ENCODE peak calls at places on chromosomes 1 and 21, in nine cellular contexts. X is cardiac muscle cell, V is heart right ventricle, F is lower lobe of right lung, O is MM.1S, U is psoas muscle, Z is mesendoderm, S is mesenchymal stem cell, D is right lobe of liver. J is an unnamed sample. For H3K4me1, the result is how much of the 10 kb centered on the place peaks cover.

GRCh38 chr1:161999318-162000052 is 24.2 kb downstream of the OLFML2B start:
- DNase-seq in X (no peak), V (no peak), F (no peak), O (no peak), U (no peak), Z (no peak), S (no peak), D (no peak), J (no peak)

GRCh38 chr1:151838491-151839412 is 868 bp downstream of the C2CD4D start:
- DNase-seq in X (peak), V (no peak), F (no peak), O (no peak), U (no peak), Z (peak), S (no peak), D (no peak), J (no peak)

GRCh38 chr1:39047374-39048229 is 21.5 kb downstream of the NDUFS5 start:
- DNase-seq in X (peak), V (no peak), F (peak), O (no peak), U (peak), Z (peak), S (peak), D (no peak), J (peak)

GRCh38 chr1:100463809-100464424 is 74.0 kb upstream of the GPR88 start:
- DNase-seq in X (peak), V (peak), F (peak), O (peak), U (peak), Z (peak), S (peak), D (peak), J (peak)

GRCh38 chr1:197463142-197463541 is 195.1 kb downstream of the CRB1 start:
- DNase-seq in X (no peak), V (no peak), F (no peak), O (peak), U (no peak), Z (no peak), S (no peak), D (no peak), J (no peak)

GRCh38 chr1:3732747-3733602 is 19.3 kb upstream of the CCDC27 start:
- DNase-seq in X (no peak), V (no peak), F (no peak), O (no peak), U (no peak), Z (peak), S (no peak), D (no peak), J (no peak)

GRCh38 chr1:81802601-81803422 is 2.1 kb downstream of the ADGRL2 start:
- DNase-seq in X (peak), V (peak), F (peak), O (peak), U (peak), Z (peak), S (peak), D (peak), J (no peak)

GRCh38 chr1:168476588-168477379 is 67.0 kb downstream of the XCL2 start:
- DNase-seq in X (no peak), V (no peak), F (no peak), O (no peak), U (no peak), Z (peak), S (no peak), D (no peak), J (no peak)

GRCh38 chr1:101841824-101842223 is 154.9 kb downstream of the OLFM3 start:
- DNase-seq in X (no peak), V (no peak), F (no peak), O (no peak), U (no peak), Z (no peak), S (no peak), D (no peak), J (no peak)

GRCh38 chr1:159989581-159989980 is 35.5 kb upstream of the SLAMF9 start:
- DNase-seq in X (no peak), V (no peak), F (no peak), O (no peak), U (no peak), Z (no peak), S (no peak), D (no peak), J (no peak)

GRCh38 chr1:88163187-88163586 is 520.9 kb upstream of the PKN2 start:
- DNase-seq in X (no peak), V (no peak), F (no peak), O (no peak), U (no peak), Z (no peak), S (no peak), D (no peak), J (no peak)

GRCh38 chr1:85374160-85374559 is 90.8 kb downstream of the DDAH1 start:
- DNase-seq in X (no peak), V (no peak), F (no peak), O (no peak), U (no peak), Z (no peak), S (peak), D (no peak), J (no peak)

GRCh38 chr1:116411784-116412479 is 38.9 kb downstream of the ATP1A1 start:
- DNase-seq in X (no peak), V (no peak), F (no peak), O (no peak), U (no peak), Z (peak), S (peak), D (no peak), J (no peak)

GRCh38 chr1:154313066-154313356 is 7.9 kb upstream of the AQP10 start:
- DNase-seq in X (no peak), V (no peak), F (no peak), O (no peak), U (no peak), Z (no peak), S (no peak), D (no peak), J (no peak)

GRCh38 chr1:242240061-242240460 is 241.2 kb upstream of the MAP1LC3C start:
- DNase-seq in X (peak), V (no peak), F (no peak), O (no peak), U (no peak), Z (no peak), S (no peak), D (no peak), J (no peak)

GRCh38 chr1:116474921-116475849 is 95.6 kb downstream of the CD58 start:
- DNase-seq in X (no peak), V (peak), F (no peak), O (no peak), U (peak), Z (no peak), S (no peak), D (peak), J (no peak)

GRCh38 chr21:42174173-42174572 is 44.8 kb upstream of the ABCG1 start:
- DNase-seq in X (no peak), V (no peak), F (no peak), O (peak), U (no peak), Z (peak), S (no peak), D (no peak), J (no peak)

GRCh38 chr1:84851839-84852238 is 41.2 kb downstream of the LPAR3 start:
- DNase-seq in X (no peak), V (no peak), F (no peak), O (no peak), U (no peak), Z (no peak), S (peak), D (no peak), J (no peak)

GRCh38 chr1:154342836-154343472 is 17.6 kb downstream of the ATP8B2 start:
- DNase-seq in X (no peak), V (peak), F (peak), O (peak), U (peak), Z (no peak), S (no peak), D (no peak), J (no peak)

GRCh38 chr1:234998174-234998741 is 130.4 kb downstream of the TOMM20 start:
- DNase-seq in X (no peak), V (peak), F (no peak), O (no peak), U (peak), Z (peak), S (peak), D (no peak), J (no peak)

GRCh38 chr21:39630827-39631226 is 18.1 kb downstream of the B3GALT5 start:
- DNase-seq in X (no peak), V (no peak), F (no peak), O (no peak), U (no peak), Z (no peak), S (no peak), D (no peak), J (no peak)

GRCh38 chr1:167862432-167863076 is 51.4 kb downstream of the ADCY10 start:
- DNase-seq in X (no peak), V (no peak), F (no peak), O (no peak), U (no peak), Z (no peak), S (peak), D (no peak), J (no peak)

GRCh38 chr1:109927908-109928307 is 17.3 kb downstream of the CSF1 start:
- DNase-seq in X (no peak), V (peak), F (no peak), O (no peak), U (peak), Z (no peak), S (peak), D (peak), J (no peak)

GRCh38 chr1:174998569-174999215 is 1.1 kb upstream of the CACYBP start:
- DNase-seq in X (peak), V (no peak), F (no peak), O (peak), U (no peak), Z (peak), S (peak), D (no peak), J (peak)

GRCh38 chr1:212879947-212880690 is 22.0 kb downstream of the FLVCR1 start:
- DNase-seq in X (no peak), V (no peak), F (no peak), O (no peak), U (no peak), Z (peak), S (no peak), D (no peak), J (no peak)

GRCh38 chr1:182786223-182787001 is 3.2 kb upstream of the NPL start:
- DNase-seq in X (peak), V (peak), F (peak), O (peak), U (peak), Z (peak), S (peak), D (peak), J (peak)

DNA sequence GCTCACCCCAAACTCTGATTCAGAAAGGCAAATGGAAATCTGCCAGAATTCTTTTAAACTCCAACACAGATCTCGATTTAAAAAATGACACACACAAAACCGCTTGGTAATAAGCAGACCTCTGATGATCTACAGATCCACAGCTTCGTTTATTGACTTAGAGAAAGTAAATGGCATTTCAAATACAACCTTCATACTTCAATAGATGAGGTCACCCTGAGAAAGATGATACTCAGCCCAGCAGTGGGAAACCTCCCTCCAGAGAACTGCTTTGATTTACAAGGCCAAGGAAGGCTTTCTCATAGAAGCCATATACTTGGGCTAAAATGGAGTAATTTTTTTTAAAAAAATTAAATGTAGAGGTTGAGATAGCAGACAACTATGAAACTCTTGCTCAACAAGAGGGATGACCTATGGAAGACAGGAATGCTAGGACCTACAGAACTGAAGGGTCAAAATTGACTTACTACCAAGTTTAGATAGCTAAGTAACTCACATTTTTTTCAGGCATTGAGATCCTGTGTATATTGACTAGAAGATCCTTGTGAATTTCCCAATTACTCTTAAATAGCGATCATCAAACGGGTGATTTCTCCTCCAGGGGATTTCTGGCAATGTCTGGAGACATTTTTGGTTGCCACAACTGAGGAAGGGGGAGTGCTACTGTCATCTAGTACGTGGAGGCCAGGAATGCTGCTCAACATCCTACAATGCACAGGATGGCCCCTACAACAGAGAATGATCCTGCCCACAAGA is 143.9 kb downstream of the CLIC6 start:
- DNase-seq in X (no peak), V (no peak), F (no peak), O (no peak), U (no peak), Z (no peak), S (peak), D (no peak), J (no peak)
- H3K4me1 ChIP-seq in X (under half), V (under half), F (under half), O (under half), U (under half), Z (under half), S (under half), D (under half), J (under half)

GRCh38 chr1:15406911-15407559 is 2.7 kb upstream of the EFHD2 start:
- DNase-seq in X (no peak), V (no peak), F (no peak), O (no peak), U (peak), Z (no peak), S (peak), D (no peak), J (no peak)
- H3K4me3 ChIP-seq in X (no peak), V (no peak), F (no peak), O (no peak), U (no peak), Z (no peak), S (peak), D (no peak), J (no peak)

GRCh38 chr1:156498447-156499193 is 2.0 kb downstream of the MEF2D start:
- DNase-seq in X (peak), V (peak), F (no peak), O (no peak), U (no peak), Z (peak), S (peak), D (no peak), J (no peak)

GRCh38 chr1:156496211-156496761 is 4.3 kb downstream of the MEF2D start:
- DNase-seq in X (no peak), V (no peak), F (no peak), O (peak), U (no peak), Z (no peak), S (no peak), D (no peak), J (no peak)

GRCh38 chr1:156495401-156496140 is 5.0 kb downstream of the MEF2D start:
- DNase-seq in X (peak), V (peak), F (no peak), O (no peak), U (peak), Z (no peak), S (no peak), D (peak), J (no peak)

GRCh38 chr1:156497743-156498446 is 2.7 kb downstream of the MEF2D start:
- DNase-seq in X (no peak), V (no peak), F (no peak), O (no peak), U (no peak), Z (no peak), S (no peak), D (no peak), J (no peak)

DNA sequence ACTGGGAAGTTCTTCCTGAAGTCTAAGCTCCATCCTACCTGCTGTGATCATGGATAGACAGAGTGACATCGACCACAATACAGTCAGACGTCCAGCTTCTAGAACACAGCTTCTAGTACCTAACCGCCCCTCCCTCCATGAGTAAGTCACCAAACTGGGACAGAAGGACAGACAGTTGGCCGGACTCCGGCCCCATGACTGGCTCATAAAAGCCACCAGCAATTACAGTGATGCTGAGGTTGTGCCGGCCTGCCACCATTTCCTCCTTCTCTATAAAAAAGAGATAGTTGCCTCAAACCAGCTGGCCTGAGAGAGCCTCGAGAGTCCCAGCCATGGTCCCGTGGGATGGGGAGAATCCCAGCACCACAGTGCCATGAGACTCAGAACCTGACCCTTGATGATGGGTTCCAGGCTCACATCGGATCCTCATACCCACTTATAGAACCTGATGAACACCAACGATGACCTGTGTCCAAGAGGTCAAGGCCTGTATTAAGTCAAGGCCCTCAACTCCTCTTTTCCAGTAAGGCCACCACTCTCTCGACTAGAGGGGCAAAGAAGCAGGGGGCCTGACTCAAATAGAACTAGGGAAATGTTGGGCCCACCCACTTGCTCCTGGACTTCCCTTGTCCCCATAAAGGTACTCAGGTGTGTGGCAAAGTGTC is 3.4 kb downstream of the MEF2D start:
- DNase-seq in X (no peak), V (no peak), F (no peak), O (no peak), U (no peak), Z (no peak), S (no peak), D (no peak), J (no peak)
- H3K4me1 ChIP-seq in X (half or more), V (half or more), F (half or more), O (half or more), U (half or more), Z (under half), S (under half), D (under half), J (under half)

DNA sequence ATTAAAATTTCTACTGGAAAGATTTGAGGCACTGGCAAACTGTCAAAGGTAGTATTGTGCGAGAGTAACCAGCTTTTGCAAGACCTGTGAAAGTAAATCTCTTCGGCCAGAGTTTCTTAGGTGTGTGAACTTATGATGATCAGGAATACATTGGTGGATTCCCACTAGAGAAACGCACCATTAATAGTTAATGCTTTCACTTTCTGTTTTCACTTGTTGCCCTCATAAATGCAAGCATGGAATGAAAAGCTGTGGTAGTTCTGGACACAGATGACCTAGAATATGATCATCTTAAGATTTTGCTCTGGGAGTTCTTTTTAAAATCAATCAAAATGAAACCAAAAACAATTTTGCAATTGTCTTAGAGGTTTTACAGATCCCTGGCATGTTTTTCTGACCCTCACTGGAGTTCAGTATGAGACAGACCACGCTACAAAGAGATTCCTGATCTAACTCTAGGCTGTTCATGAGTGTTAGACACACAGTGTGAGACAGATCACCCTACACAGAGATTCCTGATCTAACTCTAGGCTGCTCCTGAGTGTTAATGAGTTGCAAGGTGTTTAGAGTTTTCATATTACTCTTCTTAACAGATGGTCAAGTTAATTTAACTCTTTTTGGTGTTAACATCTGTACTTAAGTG is 98.8 kb downstream of the SDCCAG8 start:
- DNase-seq in X (no peak), V (no peak), F (no peak), O (peak), U (no peak), Z (no peak), S (peak), D (no peak), J (peak)
- H3K4me3 ChIP-seq in X (no peak), V (peak), F (peak), O (no peak), U (peak), Z (no peak), S (peak), D (peak), J (peak)

DNA sequence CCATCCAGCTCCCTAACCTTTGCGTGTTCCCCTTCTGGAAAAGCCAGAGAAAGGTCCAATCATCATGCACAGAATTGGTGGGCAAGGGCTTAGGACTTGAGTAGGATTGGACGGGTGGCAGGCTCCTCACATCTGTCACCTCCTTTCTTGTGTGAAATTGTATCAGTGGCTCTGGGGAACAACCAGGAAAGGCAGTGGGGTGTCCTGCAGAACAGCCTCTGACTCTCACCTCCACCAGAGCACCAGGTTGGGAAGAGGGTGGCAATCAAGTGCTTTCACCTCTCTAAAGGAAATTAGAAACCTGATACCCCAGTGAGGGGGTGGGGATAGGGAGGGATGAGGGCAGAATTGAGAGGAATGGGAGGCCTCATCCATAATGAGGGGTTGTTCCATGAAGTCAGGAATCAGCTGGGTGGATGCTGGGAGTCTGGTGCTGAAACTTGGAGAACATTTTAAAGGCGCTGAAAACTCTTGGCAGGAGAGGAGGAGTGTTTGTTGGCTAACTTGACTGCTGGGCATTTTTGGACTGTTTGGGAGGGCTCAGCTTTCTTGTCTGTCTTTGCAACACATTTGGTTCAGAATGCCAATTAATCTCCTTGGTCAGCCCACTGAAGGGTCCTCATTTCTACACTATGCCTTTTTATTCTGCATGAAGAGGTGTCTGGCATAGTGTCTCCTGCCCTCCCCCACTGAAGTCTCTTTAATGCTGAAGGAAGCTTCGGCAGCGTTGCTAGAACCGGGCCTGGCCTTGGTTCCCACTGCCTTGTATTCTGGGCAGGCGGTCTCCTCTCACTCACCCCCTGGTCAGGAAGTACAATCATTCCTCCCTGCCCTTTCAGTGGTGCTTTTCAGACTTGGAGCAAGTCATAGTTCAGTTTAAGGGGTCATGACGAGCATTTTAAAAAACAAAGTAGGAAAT is 2.1 kb downstream of the PHGDH start:
- DNase-seq in X (peak), V (no peak), F (no peak), O (no peak), U (no peak), Z (peak), S (peak), D (no peak), J (no peak)
- H3K4me1 ChIP-seq in X (under half), V (under half), F (under half), O (under half), U (under half), Z (under half), S (under half), D (under half), J (half or more)